ENCODE peak calls at places on chromosome 11, in eight cellular contexts. V is SK-MEL-5, U is GM19239, G is nucleus accumbens, E is type B pancreatic cell, Q is WTC11, Y is SW480, Z is NCI-H82. R is an unnamed sample.
A peak's percentile ranks its signal among the peaks of the same experiment; 100 is the strongest.

GRCh38 chr11:120675171-120675570 is 163.6 kb downstream of the GRIK4 start:
- DNase-seq in V (no peak), U (no peak), G (no peak), E (no peak), Q (no peak), Y (no peak), Z (no peak), R (no peak)

GRCh38 chr11:93100211-93100610 is 97.6 kb downstream of the SLC36A4 start:
- DNase-seq in V (no peak), U (no peak), G (no peak), E (no peak), Q (no peak), Y (no peak), Z (no peak), R (no peak)

GRCh38 chr11:130166457-130166784 is 6.8 kb downstream of the ST14 start:
- DNase-seq in V (peak; percentile 8), U (no peak), G (no peak), E (no peak), Q (no peak), Y (peak; percentile 89), Z (peak; percentile 73), R (peak; percentile 83)

GRCh38 chr11:35418847-35419712 is at the start of gene SLC1A2:
- DNase-seq in V (no peak), U (no peak), G (peak; percentile 9), E (peak; percentile 73), Q (peak; percentile 71), Y (peak; percentile 29), Z (peak; percentile 91), R (no peak)

GRCh38 chr11:61587951-61588695 is 7.2 kb upstream of the SYT7 start:
- DNase-seq in V (peak; percentile 30), U (peak; percentile 46), G (no peak), E (no peak), Q (peak; percentile 96), Y (peak; percentile 81), Z (peak; percentile 92), R (peak; percentile 63)

GRCh38 chr11:44775366-44776356 is 48.9 kb downstream of the TSPAN18 start:
- DNase-seq in V (peak; percentile 85), U (peak; percentile 40), G (no peak), E (no peak), Q (peak; percentile 78), Y (peak; percentile 72), Z (peak; percentile 95), R (peak; percentile 26)

GRCh38 chr11:44305643-44306468 is 4.1 kb downstream of the ALX4 start:
- DNase-seq in V (no peak), U (no peak), G (no peak), E (no peak), Q (peak; percentile 74), Y (peak; percentile 63), Z (no peak), R (peak; percentile 50)

GRCh38 chr11:131833371-131833770 is 463.0 kb downstream of the NTM start:
- DNase-seq in V (no peak), U (no peak), G (no peak), E (no peak), Q (no peak), Y (no peak), Z (no peak), R (no peak)

GRCh38 chr11:10451399-10452116 is 3.5 kb upstream of the AMPD3 start:
- DNase-seq in V (no peak), U (peak; percentile 29), G (no peak), E (no peak), Q (no peak), Y (no peak), Z (no peak), R (no peak)

GRCh38 chr11:27735281-27735680 is 35.0 kb upstream of the BDNF start:
- DNase-seq in V (no peak), U (no peak), G (no peak), E (no peak), Q (no peak), Y (no peak), Z (no peak), R (no peak)

R was measured in LoVo.